ENCODE peak calls at places on chromosome 6, in nine cellular contexts. One of them, this sample, is unnamed.

GRCh38 chr6:11848852-11849731 is 70.5 kb upstream of the ADTRP start:
- DNase-seq in foreskin fibroblast: peak; percentile 36
- DNase-seq in Right ventricle myocardium superior: no peak
- DNase-seq in NCI-H2171 treated with DMSO at 0.1 percent for 48 hours: peak; percentile 34
- DNase-seq in fibroblast of lung: peak; percentile 68
- DNase-seq in T-helper 2 cell: no peak
- DNase-seq in GM20000: no peak
- DNase-seq in uterus: no peak
- DNase-seq in HCEC 1CT: no peak
- DNase-seq in this sample: no peak

GRCh38 chr6:117530467-117531242 is 48.2 kb downstream of the DCBLD1 start:
- DNase-seq in uterus: no peak
- DNase-seq in GM20000: no peak
- DNase-seq in fibroblast of lung: no peak
- DNase-seq in T-helper 2 cell: no peak
- DNase-seq in HCEC 1CT: no peak
- DNase-seq in foreskin fibroblast: no peak
- DNase-seq in Right ventricle myocardium superior: no peak
- DNase-seq in NCI-H2171 treated with DMSO at 0.1 percent for 48 hours: no peak
- DNase-seq in this sample: no peak

GRCh38 chr6:43308101-43308989 is at the start of gene CRIP3:
- DNase-seq in foreskin fibroblast: peak; percentile 57
- DNase-seq in uterus: peak; percentile 35
- DNase-seq in T-helper 2 cell: peak; percentile 36
- DNase-seq in GM20000: peak; percentile 54
- DNase-seq in HCEC 1CT: peak; percentile 6
- DNase-seq in Right ventricle myocardium superior: peak; percentile 70
- DNase-seq in fibroblast of lung: peak; percentile 11
- DNase-seq in NCI-H2171 treated with DMSO at 0.1 percent for 48 hours: peak; percentile 53
- DNase-seq in this sample: peak; percentile 29

GRCh38 chr6:138105446-138105845 is 1.8 kb downstream of the PERP start:
- DNase-seq in HCEC 1CT: no peak
- DNase-seq in fibroblast of lung: no peak
- DNase-seq in Right ventricle myocardium superior: no peak
- DNase-seq in GM20000: no peak
- DNase-seq in uterus: no peak
- DNase-seq in T-helper 2 cell: no peak
- DNase-seq in NCI-H2171 treated with DMSO at 0.1 percent for 48 hours: peak; percentile 68
- DNase-seq in foreskin fibroblast: no peak
- DNase-seq in this sample: peak; percentile 42

GRCh38 chr6:158018370-158018771 is 36.7 kb downstream of the SYNJ2 start:
- DNase-seq in foreskin fibroblast: no peak
- DNase-seq in Right ventricle myocardium superior: no peak
- DNase-seq in uterus: no peak
- DNase-seq in NCI-H2171 treated with DMSO at 0.1 percent for 48 hours: no peak
- DNase-seq in GM20000: no peak
- DNase-seq in fibroblast of lung: peak; percentile 57
- DNase-seq in HCEC 1CT: no peak
- DNase-seq in T-helper 2 cell: no peak
- DNase-seq in this sample: peak; percentile 27

GRCh38 chr6:52297433-52297832 is 12.9 kb upstream of the MCM3 start:
- DNase-seq in fibroblast of lung: peak; percentile 9
- DNase-seq in uterus: no peak
- DNase-seq in T-helper 2 cell: no peak
- DNase-seq in Right ventricle myocardium superior: no peak
- DNase-seq in HCEC 1CT: no peak
- DNase-seq in GM20000: peak; percentile 46
- DNase-seq in foreskin fibroblast: no peak
- DNase-seq in NCI-H2171 treated with DMSO at 0.1 percent for 48 hours: no peak
- DNase-seq in this sample: no peak

GRCh38 chr6:43773050-43773956 is 3.3 kb downstream of the VEGFA start:
- DNase-seq in fibroblast of lung: peak; percentile 19
- DNase-seq in T-helper 2 cell: peak; percentile 29
- DNase-seq in GM20000: peak; percentile 86
- DNase-seq in foreskin fibroblast: peak; percentile 79
- DNase-seq in Right ventricle myocardium superior: peak; percentile 74
- DNase-seq in HCEC 1CT: peak; percentile 35
- DNase-seq in uterus: peak; percentile 41
- DNase-seq in NCI-H2171 treated with DMSO at 0.1 percent for 48 hours: peak; percentile 20
- DNase-seq in this sample: peak; percentile 50

GRCh38 chr6:133190912-133191311 is 50.2 kb upstream of the EYA4 start:
- DNase-seq in fibroblast of lung: no peak
- DNase-seq in T-helper 2 cell: no peak
- DNase-seq in NCI-H2171 treated with DMSO at 0.1 percent for 48 hours: no peak
- DNase-seq in GM20000: no peak
- DNase-seq in foreskin fibroblast: no peak
- DNase-seq in Right ventricle myocardium superior: no peak
- DNase-seq in uterus: no peak
- DNase-seq in HCEC 1CT: no peak
- DNase-seq in this sample: no peak

GRCh38 chr6:34126419-34126818 is 19.5 kb downstream of the GRM4 start:
- DNase-seq in foreskin fibroblast: no peak
- DNase-seq in fibroblast of lung: no peak
- DNase-seq in NCI-H2171 treated with DMSO at 0.1 percent for 48 hours: no peak
- DNase-seq in Right ventricle myocardium superior: no peak
- DNase-seq in HCEC 1CT: no peak
- DNase-seq in uterus: no peak
- DNase-seq in T-helper 2 cell: no peak
- DNase-seq in GM20000: no peak
- DNase-seq in this sample: no peak

GRCh38 chr6:135853227-135853626 is 1.7 kb downstream of the PDE7B start:
- DNase-seq in NCI-H2171 treated with DMSO at 0.1 percent for 48 hours: no peak
- DNase-seq in fibroblast of lung: peak; percentile 36
- DNase-seq in T-helper 2 cell: no peak
- DNase-seq in uterus: no peak
- DNase-seq in Right ventricle myocardium superior: no peak
- DNase-seq in GM20000: no peak
- DNase-seq in foreskin fibroblast: peak; percentile 26
- DNase-seq in HCEC 1CT: no peak
- DNase-seq in this sample: no peak

This sample was measured in cerebellar cortex.